ENCODE peak calls at places on chromosomes 6 and 20, in nine cellular contexts. One of them, this sample, is unnamed.

GRCh38 chr6:90411292-90411781 is 114.7 kb upstream of the BACH2 start:
- DNase-seq in astrocyte of the spinal cord: no peak
- DNase-seq in upper lobe of left lung: no peak
- DNase-seq in adipocyte: no peak
- DNase-seq in endodermal cell: peak; percentile 64
- DNase-seq in neural progenitor cell: no peak
- DNase-seq in fibroblast of the aortic adventitia: no peak
- DNase-seq in foreskin fibroblast: no peak
- DNase-seq in left ventricle myocardium inferior: no peak
- DNase-seq in this sample: no peak

GRCh38 chr20:35306931-35307517 is 14.8 kb upstream of the FAM83C start:
- DNase-seq in foreskin fibroblast: peak; percentile 90
- DNase-seq in left ventricle myocardium inferior: peak; percentile 25
- DNase-seq in endodermal cell: peak; percentile 90
- DNase-seq in fibroblast of the aortic adventitia: peak; percentile 73
- DNase-seq in adipocyte: peak; percentile 66
- DNase-seq in neural progenitor cell: peak; percentile 83
- DNase-seq in upper lobe of left lung: peak; percentile 39
- DNase-seq in astrocyte of the spinal cord: peak; percentile 76
- DNase-seq in this sample: peak; percentile 90

GRCh38 chr20:52031574-52032303 is 159.8 kb downstream of the ZFP64 start:
- DNase-seq in adipocyte: peak; percentile 69
- DNase-seq in endodermal cell: no peak
- DNase-seq in foreskin fibroblast: peak; percentile 71
- DNase-seq in left ventricle myocardium inferior: no peak
- DNase-seq in fibroblast of the aortic adventitia: peak; percentile 33
- DNase-seq in astrocyte of the spinal cord: peak; percentile 87
- DNase-seq in neural progenitor cell: no peak
- DNase-seq in upper lobe of left lung: no peak
- DNase-seq in this sample: peak; percentile 69

GRCh38 chr20:19992996-19993908 is 23.9 kb upstream of the NAA20 start:
- DNase-seq in foreskin fibroblast: peak; percentile 91
- DNase-seq in fibroblast of the aortic adventitia: peak; percentile 96
- DNase-seq in neural progenitor cell: no peak
- DNase-seq in astrocyte of the spinal cord: peak; percentile 89
- DNase-seq in left ventricle myocardium inferior: no peak
- DNase-seq in endodermal cell: peak; percentile 85
- DNase-seq in upper lobe of left lung: no peak
- DNase-seq in adipocyte: peak; percentile 86
- DNase-seq in this sample: peak; percentile 68

GRCh38 chr6:4258733-4259132 is 123.4 kb upstream of the ECI2 start:
- DNase-seq in astrocyte of the spinal cord: no peak
- DNase-seq in upper lobe of left lung: no peak
- DNase-seq in neural progenitor cell: peak; percentile 15
- DNase-seq in fibroblast of the aortic adventitia: no peak
- DNase-seq in endodermal cell: no peak
- DNase-seq in left ventricle myocardium inferior: no peak
- DNase-seq in foreskin fibroblast: no peak
- DNase-seq in adipocyte: no peak
- DNase-seq in this sample: no peak

GRCh38 chr6:43835872-43836419 is 65.9 kb downstream of the VEGFA start:
- DNase-seq in upper lobe of left lung: no peak
- DNase-seq in left ventricle myocardium inferior: no peak
- DNase-seq in endodermal cell: no peak
- DNase-seq in astrocyte of the spinal cord: no peak
- DNase-seq in foreskin fibroblast: peak; percentile 21
- DNase-seq in adipocyte: no peak
- DNase-seq in fibroblast of the aortic adventitia: no peak
- DNase-seq in neural progenitor cell: no peak
- DNase-seq in this sample: peak; percentile 78

GRCh38 chr20:56515657-56516381 is 8.7 kb upstream of the FAM209A start:
- DNase-seq in adipocyte: peak; percentile 49
- DNase-seq in neural progenitor cell: no peak
- DNase-seq in upper lobe of left lung: no peak
- DNase-seq in endodermal cell: no peak
- DNase-seq in astrocyte of the spinal cord: peak; percentile 24
- DNase-seq in fibroblast of the aortic adventitia: peak; percentile 14
- DNase-seq in foreskin fibroblast: peak; percentile 27
- DNase-seq in left ventricle myocardium inferior: no peak
- DNase-seq in this sample: peak; percentile 9

GRCh38 chr20:58810116-58810878 is 40.4 kb downstream of the GNAS-AS1 start:
- DNase-seq in foreskin fibroblast: no peak
- DNase-seq in upper lobe of left lung: no peak
- DNase-seq in astrocyte of the spinal cord: peak; percentile 43
- DNase-seq in neural progenitor cell: no peak
- DNase-seq in fibroblast of the aortic adventitia: no peak
- DNase-seq in endodermal cell: no peak
- DNase-seq in left ventricle myocardium inferior: no peak
- DNase-seq in adipocyte: peak; percentile 9
- DNase-seq in this sample: no peak

GRCh38 chr6:149054559-149055194 is 262.8 kb upstream of the TAB2 start:
- DNase-seq in neural progenitor cell: no peak
- DNase-seq in upper lobe of left lung: no peak
- DNase-seq in fibroblast of the aortic adventitia: no peak
- DNase-seq in foreskin fibroblast: no peak
- DNase-seq in left ventricle myocardium inferior: no peak
- DNase-seq in adipocyte: no peak
- DNase-seq in astrocyte of the spinal cord: no peak
- DNase-seq in endodermal cell: no peak
- DNase-seq in this sample: no peak

GRCh38 chr6:108497883-108498282 is 62.8 kb upstream of the FOXO3 start:
- DNase-seq in left ventricle myocardium inferior: no peak
- DNase-seq in upper lobe of left lung: no peak
- DNase-seq in foreskin fibroblast: peak; percentile 41
- DNase-seq in neural progenitor cell: peak; percentile 73
- DNase-seq in adipocyte: peak; percentile 49
- DNase-seq in astrocyte of the spinal cord: peak; percentile 43
- DNase-seq in fibroblast of the aortic adventitia: peak; percentile 53
- DNase-seq in endodermal cell: peak; percentile 86
- DNase-seq in this sample: peak; percentile 23

GRCh38 chr6:90120327-90120726 is 176.3 kb downstream of the BACH2 start:
- DNase-seq in fibroblast of the aortic adventitia: no peak
- DNase-seq in neural progenitor cell: no peak
- DNase-seq in adipocyte: no peak
- DNase-seq in left ventricle myocardium inferior: no peak
- DNase-seq in astrocyte of the spinal cord: no peak
- DNase-seq in endodermal cell: no peak
- DNase-seq in upper lobe of left lung: no peak
- DNase-seq in foreskin fibroblast: no peak
- DNase-seq in this sample: no peak

GRCh38 chr6:89269981-89270380 is 45.1 kb downstream of the GABRR2 start:
- DNase-seq in endodermal cell: no peak
- DNase-seq in fibroblast of the aortic adventitia: no peak
- DNase-seq in upper lobe of left lung: no peak
- DNase-seq in neural progenitor cell: no peak
- DNase-seq in left ventricle myocardium inferior: no peak
- DNase-seq in astrocyte of the spinal cord: no peak
- DNase-seq in adipocyte: no peak
- DNase-seq in foreskin fibroblast: no peak
- DNase-seq in this sample: no peak

GRCh38 chr6:37622639-37623038 is 75.0 kb downstream of the MDGA1 start:
- DNase-seq in neural progenitor cell: no peak
- DNase-seq in endodermal cell: peak; percentile 54
- DNase-seq in left ventricle myocardium inferior: no peak
- DNase-seq in adipocyte: no peak
- DNase-seq in foreskin fibroblast: no peak
- DNase-seq in astrocyte of the spinal cord: no peak
- DNase-seq in fibroblast of the aortic adventitia: no peak
- DNase-seq in upper lobe of left lung: no peak
- DNase-seq in this sample: no peak

GRCh38 chr6:107129370-107129925 is 14.1 kb upstream of the BEND3 start:
- DNase-seq in endodermal cell: no peak
- DNase-seq in foreskin fibroblast: no peak
- DNase-seq in upper lobe of left lung: no peak
- DNase-seq in astrocyte of the spinal cord: no peak
- DNase-seq in fibroblast of the aortic adventitia: no peak
- DNase-seq in neural progenitor cell: no peak
- DNase-seq in adipocyte: no peak
- DNase-seq in left ventricle myocardium inferior: no peak
- DNase-seq in this sample: no peak

GRCh38 chr20:4066551-4066950 is 51.2 kb upstream of the RNF24 start:
- DNase-seq in adipocyte: no peak
- DNase-seq in foreskin fibroblast: no peak
- DNase-seq in endodermal cell: no peak
- DNase-seq in astrocyte of the spinal cord: no peak
- DNase-seq in fibroblast of the aortic adventitia: no peak
- DNase-seq in left ventricle myocardium inferior: no peak
- DNase-seq in neural progenitor cell: no peak
- DNase-seq in upper lobe of left lung: no peak
- DNase-seq in this sample: no peak

GRCh38 chr6:150720774-150721233 is 121.1 kb downstream of the PLEKHG1 start:
- DNase-seq in endodermal cell: no peak
- DNase-seq in left ventricle myocardium inferior: no peak
- DNase-seq in neural progenitor cell: peak; percentile 67
- DNase-seq in adipocyte: no peak
- DNase-seq in foreskin fibroblast: no peak
- DNase-seq in upper lobe of left lung: no peak
- DNase-seq in fibroblast of the aortic adventitia: peak; percentile 52
- DNase-seq in astrocyte of the spinal cord: peak; percentile 88
- DNase-seq in this sample: no peak

GRCh38 chr20:34049389-34049788 is 55.7 kb downstream of the RALY start:
- DNase-seq in neural progenitor cell: no peak
- DNase-seq in fibroblast of the aortic adventitia: no peak
- DNase-seq in foreskin fibroblast: no peak
- DNase-seq in astrocyte of the spinal cord: no peak
- DNase-seq in left ventricle myocardium inferior: no peak
- DNase-seq in endodermal cell: no peak
- DNase-seq in upper lobe of left lung: no peak
- DNase-seq in adipocyte: no peak
- DNase-seq in this sample: no peak

GRCh38 chr20:401682-402495 is 6.2 kb upstream of the RBCK1 start:
- DNase-seq in foreskin fibroblast: peak; percentile 85
- DNase-seq in fibroblast of the aortic adventitia: peak; percentile 86
- DNase-seq in neural progenitor cell: no peak
- DNase-seq in upper lobe of left lung: no peak
- DNase-seq in endodermal cell: no peak
- DNase-seq in astrocyte of the spinal cord: peak; percentile 55
- DNase-seq in adipocyte: peak; percentile 47
- DNase-seq in left ventricle myocardium inferior: no peak
- DNase-seq in this sample: peak; percentile 74

GRCh38 chr20:34643919-34644318 is 33.0 kb downstream of the PIGU start:
- DNase-seq in adipocyte: peak; percentile 90
- DNase-seq in foreskin fibroblast: peak; percentile 92
- DNase-seq in left ventricle myocardium inferior: no peak
- DNase-seq in endodermal cell: peak; percentile 7
- DNase-seq in upper lobe of left lung: peak; percentile 22
- DNase-seq in neural progenitor cell: no peak
- DNase-seq in astrocyte of the spinal cord: peak; percentile 40
- DNase-seq in fibroblast of the aortic adventitia: peak; percentile 88
- DNase-seq in this sample: peak; percentile 68

GRCh38 chr20:50815162-50815989 is 20.5 kb downstream of the BCAS4 start:
- DNase-seq in fibroblast of the aortic adventitia: no peak
- DNase-seq in neural progenitor cell: no peak
- DNase-seq in foreskin fibroblast: peak; percentile 92
- DNase-seq in endodermal cell: no peak
- DNase-seq in astrocyte of the spinal cord: peak; percentile 79
- DNase-seq in adipocyte: peak; percentile 56
- DNase-seq in left ventricle myocardium inferior: no peak
- DNase-seq in upper lobe of left lung: peak; percentile 63
- DNase-seq in this sample: peak; percentile 36

GRCh38 chr20:21684671-21685070 is 20.8 kb upstream of the PAX1 start:
- DNase-seq in endodermal cell: peak; percentile 77
- DNase-seq in adipocyte: no peak
- DNase-seq in astrocyte of the spinal cord: no peak
- DNase-seq in fibroblast of the aortic adventitia: no peak
- DNase-seq in upper lobe of left lung: no peak
- DNase-seq in foreskin fibroblast: no peak
- DNase-seq in neural progenitor cell: no peak
- DNase-seq in left ventricle myocardium inferior: no peak
- DNase-seq in this sample: no peak

GRCh38 chr6:143176090-143177021 is 115.7 kb downstream of the AIG1 start:
- DNase-seq in astrocyte of the spinal cord: peak; percentile 98
- DNase-seq in foreskin fibroblast: peak; percentile 94
- DNase-seq in fibroblast of the aortic adventitia: peak; percentile 86
- DNase-seq in neural progenitor cell: no peak
- DNase-seq in endodermal cell: peak; percentile 74
- DNase-seq in upper lobe of left lung: no peak
- DNase-seq in left ventricle myocardium inferior: no peak
- DNase-seq in adipocyte: peak; percentile 80
- DNase-seq in this sample: peak; percentile 88

GRCh38 chr6:163405412-163406309 is 8.9 kb upstream of the QKI start:
- DNase-seq in astrocyte of the spinal cord: no peak
- DNase-seq in upper lobe of left lung: peak; percentile 92
- DNase-seq in adipocyte: peak; percentile 44
- DNase-seq in left ventricle myocardium inferior: peak; percentile 69
- DNase-seq in foreskin fibroblast: peak; percentile 58
- DNase-seq in fibroblast of the aortic adventitia: peak; percentile 33
- DNase-seq in endodermal cell: peak; percentile 62
- DNase-seq in neural progenitor cell: no peak
- DNase-seq in this sample: no peak
- H3K4me3 ChIP-seq in astrocyte of the spinal cord: peak overlapping the region; percentile 19
- H3K4me3 ChIP-seq in upper lobe of left lung: peak overlapping the region; percentile 38
- H3K4me3 ChIP-seq in adipocyte: peak overlapping the region; percentile 78
- H3K4me3 ChIP-seq in left ventricle myocardium inferior: peak overlapping the region; percentile 58
- H3K4me3 ChIP-seq in foreskin fibroblast: peak overlapping the region; percentile 57
- H3K4me3 ChIP-seq in fibroblast of the aortic adventitia: peak overlapping the region; percentile 55
- H3K4me3 ChIP-seq in endodermal cell: no peak overlapping the region
- H3K4me3 ChIP-seq in neural progenitor cell: no peak overlapping the region
- H3K4me3 ChIP-seq in this sample: peak overlapping the region; percentile 26

GRCh38 chr20:45247860-45248259 is 6.5 kb downstream of the SLPI start:
- DNase-seq in upper lobe of left lung: no peak
- DNase-seq in astrocyte of the spinal cord: no peak
- DNase-seq in endodermal cell: no peak
- DNase-seq in fibroblast of the aortic adventitia: no peak
- DNase-seq in neural progenitor cell: no peak
- DNase-seq in foreskin fibroblast: no peak
- DNase-seq in left ventricle myocardium inferior: no peak
- DNase-seq in adipocyte: no peak
- DNase-seq in this sample: no peak
- H3K4me3 ChIP-seq in upper lobe of left lung: no peak overlapping the region
- H3K4me3 ChIP-seq in astrocyte of the spinal cord: no peak overlapping the region
- H3K4me3 ChIP-seq in endodermal cell: no peak overlapping the region
- H3K4me3 ChIP-seq in fibroblast of the aortic adventitia: no peak overlapping the region
- H3K4me3 ChIP-seq in neural progenitor cell: no peak overlapping the region
- H3K4me3 ChIP-seq in foreskin fibroblast: no peak overlapping the region
- H3K4me3 ChIP-seq in left ventricle myocardium inferior: no peak overlapping the region
- H3K4me3 ChIP-seq in adipocyte: no peak overlapping the region
- H3K4me3 ChIP-seq in this sample: no peak overlapping the region

DNA sequence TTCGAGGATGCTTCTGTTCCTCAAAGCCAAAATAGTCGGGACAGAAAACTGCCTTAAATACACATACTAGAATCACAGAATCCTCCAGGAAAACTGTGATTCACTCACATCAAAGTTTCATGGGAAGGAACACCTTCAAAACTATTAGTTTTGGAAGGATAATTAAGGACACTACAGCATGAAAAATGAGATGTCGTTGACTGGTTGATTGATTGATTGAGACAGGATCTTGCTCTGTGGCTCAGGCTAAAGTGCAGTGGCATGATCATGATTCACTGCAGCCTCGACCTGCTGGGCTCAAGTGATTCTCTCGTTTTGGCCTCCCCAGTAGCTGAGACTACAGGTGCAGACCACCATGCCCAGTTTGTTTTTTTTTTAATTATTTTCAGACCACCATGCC is 25.7 kb upstream of the MAP3K4 start:
- DNase-seq in fibroblast of the aortic adventitia: no peak
- DNase-seq in neural progenitor cell: no peak
- DNase-seq in left ventricle myocardium inferior: no peak
- DNase-seq in astrocyte of the spinal cord: no peak
- DNase-seq in adipocyte: no peak
- DNase-seq in endodermal cell: no peak
- DNase-seq in upper lobe of left lung: no peak
- DNase-seq in foreskin fibroblast: no peak
- DNase-seq in this sample: no peak
- H3K4me3 ChIP-seq in fibroblast of the aortic adventitia: no peak overlapping the region
- H3K4me3 ChIP-seq in neural progenitor cell: no peak overlapping the region
- H3K4me3 ChIP-seq in left ventricle myocardium inferior: no peak overlapping the region
- H3K4me3 ChIP-seq in astrocyte of the spinal cord: no peak overlapping the region
- H3K4me3 ChIP-seq in adipocyte: no peak overlapping the region
- H3K4me3 ChIP-seq in endodermal cell: no peak overlapping the region
- H3K4me3 ChIP-seq in upper lobe of left lung: no peak overlapping the region
- H3K4me3 ChIP-seq in foreskin fibroblast: no peak overlapping the region
- H3K4me3 ChIP-seq in this sample: no peak overlapping the region

GRCh38 chr6:45681860-45682488 is 304.2 kb upstream of the SUPT3H start:
- DNase-seq in astrocyte of the spinal cord: no peak
- DNase-seq in upper lobe of left lung: peak; percentile 65
- DNase-seq in endodermal cell: no peak
- DNase-seq in adipocyte: no peak
- DNase-seq in fibroblast of the aortic adventitia: no peak
- DNase-seq in foreskin fibroblast: peak; percentile 58
- DNase-seq in neural progenitor cell: no peak
- DNase-seq in left ventricle myocardium inferior: no peak
- DNase-seq in this sample: no peak
- H3K4me3 ChIP-seq in astrocyte of the spinal cord: no peak overlapping the region
- H3K4me3 ChIP-seq in upper lobe of left lung: no peak overlapping the region
- H3K4me3 ChIP-seq in endodermal cell: no peak overlapping the region
- H3K4me3 ChIP-seq in adipocyte: no peak overlapping the region
- H3K4me3 ChIP-seq in fibroblast of the aortic adventitia: no peak overlapping the region
- H3K4me3 ChIP-seq in foreskin fibroblast: no peak overlapping the region
- H3K4me3 ChIP-seq in neural progenitor cell: no peak overlapping the region
- H3K4me3 ChIP-seq in left ventricle myocardium inferior: no peak overlapping the region
- H3K4me3 ChIP-seq in this sample: no peak overlapping the region

This sample was measured in skeletal muscle cell.